ENCODE peak calls at places on chromosomes 6 and 20, in five cellular contexts. B is K562, M is H1, I is HepG2, Q is GM12878. K is an unnamed sample.

GRCh38 chr6:10451828-10452509 is 37.1 kb upstream of the TFAP2A start:
- DNase-seq in B (no peak), Q (no peak), I (no peak), M (no peak), K (peak; percentile 90)

GRCh38 chr6:48378874-48379407 is 267.9 kb upstream of the PTCHD4 start:
- DNase-seq in B (no peak), I (no peak), M (no peak), Q (no peak), K (no peak)

GRCh38 chr20:35929301-35929700 is 25.0 kb downstream of the SCAND1 start:
- DNase-seq in B (no peak), Q (no peak), I (no peak), M (no peak), K (no peak)

GRCh38 chr6:130872250-130873095 is 45.3 kb downstream of the SMLR1 start:
- DNase-seq in I (peak; percentile 62), B (peak; percentile 52), Q (no peak), M (no peak), K (peak; percentile 27)

GRCh38 chr6:11532097-11532496 is 5.5 kb upstream of the TMEM170B start:
- DNase-seq in M (no peak), B (no peak), I (no peak), Q (no peak), K (no peak)

GRCh38 chr20:53278555-53278954 is 306.4 kb downstream of the TSHZ2 start:
- DNase-seq in B (no peak), I (no peak), M (no peak), Q (no peak), K (no peak)

GRCh38 chr6:39823187-39823815 is 31.1 kb downstream of the DAAM2 start:
- DNase-seq in Q (no peak), I (no peak), B (no peak), M (no peak), K (no peak)

GRCh38 chr20:58706150-58706892 is 13.7 kb downstream of the NPEPL1 start:
- DNase-seq in Q (no peak), M (no peak), I (no peak), B (no peak), K (no peak)

GRCh38 chr6:34147906-34148701 is 2.2 kb upstream of the GRM4 start:
- DNase-seq in Q (no peak), B (no peak), M (no peak), I (no peak), K (no peak)

GRCh38 chr6:158853072-158853871 is 34.1 kb upstream of the EZR start:
- DNase-seq in B (peak; percentile 96), M (peak; percentile 97), I (peak; percentile 89), Q (peak; percentile 50), K (peak; percentile 97)

GRCh38 chr20:42979720-42980119 is 210.0 kb downstream of the PTPRT start:
- DNase-seq in I (no peak), B (no peak), M (no peak), Q (no peak), K (no peak)

GRCh38 chr20:42975974-42976373 is 213.7 kb downstream of the PTPRT start:
- DNase-seq in M (no peak), I (no peak), B (no peak), Q (no peak), K (no peak)

GRCh38 chr20:42978184-42978974 is 211.3 kb downstream of the PTPRT start:
- DNase-seq in I (no peak), M (no peak), Q (no peak), B (no peak), K (no peak)

GRCh38 chr20:42972591-42972990 is 217.1 kb downstream of the PTPRT start:
- DNase-seq in Q (no peak), I (no peak), M (no peak), B (no peak), K (no peak)

GRCh38 chr20:42974347-42974746 is 215.4 kb downstream of the PTPRT start:
- DNase-seq in M (no peak), B (no peak), I (no peak), Q (no peak), K (no peak)
- TF ChIP-seq POLR2A in M (no peak), B (no peak), I (no peak), Q (no peak), K (no peak)

GRCh38 chr6:106973018-106973840 is 1.3 kb downstream of the CD24 start:
- DNase-seq in Q (no peak), I (no peak), B (no peak), M (no peak), K (no peak)
- TF ChIP-seq SRF in Q (no peak), I (no peak), B (no peak), M (no peak), K (no peak)

GRCh38 chr20:62178316-62179161 is 4.3 kb upstream of the MTG2 start:
- DNase-seq in B (no peak), I (no peak), M (no peak), Q (no peak), K (no peak)
- TF ChIP-seq ZNF274 in B (no peak), I (no peak), M (no peak), Q (no peak), K (no peak)

GRCh38 chr6:44149369-44150012 is 9.1 kb upstream of the CAPN11 start:
- DNase-seq in M (no peak), B (no peak), I (no peak), Q (no peak), K (no peak)
- TF ChIP-seq POLR2A in M (no peak), B (no peak), I (peak; percentile 17), Q (no peak), K (no peak)

GRCh38 chr6:32954983-32955802 is 2.3 kb upstream of the HLA-DMA start:
- DNase-seq in B (no peak), M (no peak), I (peak; percentile 39), Q (no peak), K (no peak)
- TF ChIP-seq SRF in B (no peak), M (no peak), I (no peak), Q (no peak), K (no peak)

GRCh38 chr6:106899697-106900096 is 74.8 kb downstream of the CD24 start:
- DNase-seq in B (no peak), M (no peak), I (no peak), Q (no peak), K (no peak)

GRCh38 chr6:106894978-106895702 is 79.4 kb downstream of the CD24 start:
- DNase-seq in B (peak; percentile 30), M (no peak), Q (no peak), I (peak; percentile 50), K (no peak)

GRCh38 chr6:106892186-106892585 is 82.3 kb downstream of the CD24 start:
- DNase-seq in I (no peak), B (no peak), M (no peak), Q (no peak), K (no peak)

GRCh38 chr6:106897580-106897979 is 76.9 kb downstream of the CD24 start:
- DNase-seq in Q (no peak), I (peak; percentile 77), B (no peak), M (no peak), K (no peak)

GRCh38 chr6:106895703-106896040 is 78.9 kb downstream of the CD24 start:
- DNase-seq in I (no peak), Q (no peak), B (no peak), M (peak; percentile 49), K (no peak)
- TF ChIP-seq ZNF274 in I (no peak), Q (no peak), B (no peak), M (no peak), K (no peak)

DNA sequence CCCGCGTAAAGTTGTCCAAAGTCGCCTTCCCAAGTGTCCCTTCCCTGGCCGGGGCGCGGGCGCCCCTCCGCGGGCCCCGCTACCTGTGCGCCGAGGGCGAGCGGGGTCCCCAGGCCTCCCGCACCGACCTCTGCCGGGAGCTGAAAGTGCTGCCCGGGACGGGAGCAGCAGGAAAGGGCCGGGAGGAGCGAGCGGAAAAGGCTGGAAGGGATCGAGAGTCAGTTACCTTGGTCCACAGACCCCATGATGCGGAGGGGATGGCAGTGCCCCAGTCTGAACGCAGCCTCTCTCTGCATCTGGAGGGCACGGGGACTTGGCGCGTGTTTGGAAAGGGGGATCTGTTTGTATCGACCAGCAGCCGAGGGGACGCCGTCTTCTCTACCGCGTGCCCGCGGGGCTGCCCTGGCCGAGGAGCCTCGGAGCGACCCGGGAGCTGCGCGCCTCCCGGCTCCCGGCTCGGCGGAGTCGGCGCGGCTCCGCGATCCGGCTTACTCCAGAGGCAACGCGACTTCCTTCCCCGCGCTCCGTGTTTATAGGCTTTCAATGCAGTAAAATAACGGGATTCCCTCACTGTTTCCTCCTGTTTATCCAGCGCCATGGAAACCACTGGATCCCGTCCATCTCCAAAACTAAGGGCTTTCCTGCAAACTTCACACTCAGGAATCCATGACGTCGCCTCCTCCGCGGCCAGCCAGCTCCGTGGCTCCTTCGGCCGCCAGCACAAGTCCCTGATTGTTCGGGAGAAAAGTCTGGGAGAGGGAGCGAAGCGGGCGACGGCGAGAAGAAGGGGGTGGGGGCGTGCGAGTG is 20.0 kb upstream of the NFATC2 start:
- DNase-seq in B (no peak), M (no peak), Q (no peak), I (no peak), K (peak; percentile 26)
- TF ChIP-seq POLR2A in B (no peak), M (no peak), Q (no peak), I (no peak), K (no peak)

DNA sequence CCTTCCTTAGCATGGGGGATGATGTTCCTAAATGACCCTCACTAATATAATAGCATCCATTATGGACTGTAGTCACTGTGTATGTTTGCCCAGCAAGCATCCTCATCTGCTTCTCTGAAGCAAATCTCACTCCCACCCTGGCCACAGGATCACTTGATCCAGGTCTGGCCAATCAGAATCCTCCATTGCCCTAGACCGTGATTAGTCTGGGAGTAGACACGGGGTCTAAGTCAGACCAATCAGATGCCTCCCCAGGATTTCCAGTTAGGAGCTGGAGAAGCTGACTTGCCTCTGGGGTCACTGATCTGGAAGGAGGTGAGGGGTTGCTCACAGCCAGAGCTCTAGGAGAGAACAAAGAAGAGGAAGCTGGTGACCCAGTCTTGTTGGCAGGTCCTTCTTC is 153.9 kb downstream of the DHX35 start:
- DNase-seq in Q (no peak), M (no peak), B (peak; percentile 66), I (no peak), K (no peak)
- TF ChIP-seq SRF in Q (no peak), M (no peak), B (no peak), I (no peak), K (no peak)